ENCODE peak calls at places on chromosomes 12 and 14, in four cellular contexts. Y, I, G and F are unnamed samples.

GRCh38 chr14:64147126-64147790 is 146.9 kb downstream of the ESR2 start:
- DNase-seq in I (no peak), Y (no peak), G (no peak), F (no peak)

GRCh38 chr14:61470261-61470953 is 149.0 kb downstream of the PRKCH start:
- DNase-seq in G (no peak), Y (no peak), I (no peak), F (peak)

GRCh38 chr14:96274122-96274910 is 18.3 kb downstream of the BDKRB1 start:
- DNase-seq in Y (no peak), I (no peak), G (no peak), F (no peak)

GRCh38 chr14:20662968-20663731 is 21.2 kb upstream of the RNASE4 start:
- DNase-seq in Y (peak), G (peak), I (peak), F (peak)

GRCh38 chr14:90674043-90674670 is 142.1 kb downstream of the TTC7B start:
- DNase-seq in G (no peak), Y (no peak), I (no peak), F (no peak)

GRCh38 chr14:68386950-68387779 is 405.7 kb downstream of the ZFP36L1 start:
- DNase-seq in Y (no peak), G (no peak), I (no peak), F (no peak)

GRCh38 chr12:27936196-27936595 is 36.3 kb downstream of the PTHLH start:
- DNase-seq in I (no peak), G (no peak), Y (no peak), F (no peak)

GRCh38 chr12:105212431-105212830 is 23.5 kb downstream of the APPL2 start:
- DNase-seq in I (no peak), Y (no peak), G (no peak), F (no peak)

GRCh38 chr12:89663577-89664357 is 44.9 kb downstream of the ATP2B1 start:
- DNase-seq in G (peak), I (no peak), Y (peak), F (no peak)

GRCh38 chr12:29796823-29797263 is 13.1 kb upstream of the TMTC1 start:
- DNase-seq in Y (no peak), I (no peak), G (no peak), F (no peak)

GRCh38 chr12:29460082-29460481 is 37.4 kb downstream of the OVCH1 start:
- DNase-seq in I (no peak), G (no peak), Y (no peak), F (no peak)

GRCh38 chr12:47907851-47908454 is 3.2 kb upstream of the VDR start:
- DNase-seq in G (no peak), Y (no peak), I (peak), F (no peak)

GRCh38 chr12:47909839-47910465 is 5.2 kb upstream of the VDR start:
- DNase-seq in Y (no peak), G (no peak), I (peak), F (no peak)

GRCh38 chr12:47908738-47909137 is 3.9 kb upstream of the VDR start:
- DNase-seq in Y (no peak), I (no peak), G (no peak), F (no peak)

GRCh38 chr12:47912575-47912974 is 7.8 kb upstream of the VDR start:
- DNase-seq in G (no peak), Y (no peak), I (no peak), F (no peak)

DNA sequence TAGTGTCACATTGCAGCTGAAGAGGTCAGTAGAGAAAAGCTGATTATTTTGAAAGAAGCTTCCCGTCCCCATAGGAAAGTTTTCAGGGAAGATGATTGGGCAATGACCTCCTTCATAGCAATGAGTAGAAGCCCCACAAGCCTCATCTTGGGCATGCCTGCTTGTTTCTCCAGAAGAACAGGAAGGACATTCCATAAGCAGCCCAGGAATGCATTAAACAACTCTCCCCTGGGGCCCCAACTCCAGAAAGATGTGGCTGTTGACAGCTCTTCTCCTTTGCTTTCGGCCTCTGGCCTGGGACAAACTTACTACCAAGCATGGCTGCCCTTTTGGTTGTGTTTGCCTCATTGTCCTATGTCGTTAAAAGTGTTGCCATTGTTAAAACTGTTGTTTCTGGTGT is 5.7 kb upstream of the VDR start:
- DNase-seq in Y (no peak), G (no peak), I (no peak), F (no peak)
- TF ChIP-seq CBFB in Y (no peak), G (no peak), I (no peak), F (no peak)

DNA sequence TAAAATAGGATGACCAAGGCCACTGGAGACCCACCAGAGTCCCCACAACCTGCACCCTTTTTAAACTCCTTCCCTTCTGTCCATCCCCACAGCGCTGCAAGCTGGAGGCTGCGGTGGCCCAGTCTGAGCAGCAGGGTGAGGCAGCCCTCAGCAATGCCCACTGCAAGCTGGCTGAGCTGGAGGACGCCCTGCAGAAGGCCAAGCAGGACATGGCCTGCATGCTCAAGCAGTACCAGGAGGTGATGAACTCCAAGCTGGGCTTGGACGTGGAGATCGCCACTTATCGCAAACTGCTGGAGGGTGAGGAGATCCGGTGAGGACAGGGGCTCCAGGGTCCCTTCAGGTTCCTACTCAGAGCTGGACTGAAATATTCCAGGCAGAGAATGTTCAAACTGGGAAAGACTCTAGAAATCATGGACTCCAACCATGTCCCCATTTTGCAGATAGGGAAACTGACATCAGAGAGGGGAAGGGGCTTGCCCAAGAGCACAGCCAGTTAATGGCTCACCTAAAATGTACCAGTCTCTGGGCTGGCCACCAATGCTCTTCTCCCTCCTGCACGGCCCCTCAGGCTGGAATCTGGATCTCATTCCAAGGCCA is 17.2 kb downstream of the KRT85 start:
- DNase-seq in G (no peak), Y (no peak), I (no peak), F (no peak)
- TF ChIP-seq CBFB in G (no peak), Y (no peak), I (no peak), F (no peak)

GRCh38 chr12:103391103-103391502 is 104.7 kb downstream of the C12orf42 start:
- DNase-seq in Y (no peak), I (no peak), G (no peak), F (no peak)

GRCh38 chr12:103397536-103397935 is 98.2 kb downstream of the C12orf42 start:
- DNase-seq in Y (no peak), G (no peak), I (no peak), F (no peak)

GRCh38 chr12:103387385-103387784 is 108.4 kb downstream of the C12orf42 start:
- DNase-seq in Y (no peak), G (no peak), I (no peak), F (no peak)

DNA sequence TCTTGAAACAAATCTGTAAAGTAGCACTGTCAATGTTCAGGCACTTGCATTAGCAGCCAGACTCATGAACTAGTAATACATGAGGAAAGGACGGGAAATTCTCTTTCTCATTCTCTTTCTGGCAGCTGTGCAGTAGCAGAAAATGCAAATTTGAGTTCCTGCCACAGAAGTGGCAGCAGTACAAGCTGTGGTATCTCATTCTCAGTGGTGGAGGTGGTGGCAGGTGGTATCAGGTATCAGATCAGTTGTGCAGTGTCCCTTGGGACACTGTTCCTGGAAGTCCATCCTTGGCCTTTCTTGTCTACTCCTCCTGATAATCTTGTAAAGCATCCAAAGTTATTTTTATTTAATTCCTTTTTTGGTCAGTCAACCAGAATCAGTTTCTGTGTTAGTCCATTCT is 103.0 kb downstream of the C12orf42 start:
- DNase-seq in Y (peak), G (no peak), I (no peak), F (no peak)
- TF ChIP-seq CBFB in Y (no peak), G (no peak), I (no peak), F (no peak)

GRCh38 chr12:55051197-55051920 is 31.6 kb downstream of the NEUROD4 start:
- DNase-seq in G (no peak), I (no peak), Y (no peak), F (peak)
- TF ChIP-seq CBFB in G (no peak), I (no peak), Y (no peak), F (no peak)

DNA sequence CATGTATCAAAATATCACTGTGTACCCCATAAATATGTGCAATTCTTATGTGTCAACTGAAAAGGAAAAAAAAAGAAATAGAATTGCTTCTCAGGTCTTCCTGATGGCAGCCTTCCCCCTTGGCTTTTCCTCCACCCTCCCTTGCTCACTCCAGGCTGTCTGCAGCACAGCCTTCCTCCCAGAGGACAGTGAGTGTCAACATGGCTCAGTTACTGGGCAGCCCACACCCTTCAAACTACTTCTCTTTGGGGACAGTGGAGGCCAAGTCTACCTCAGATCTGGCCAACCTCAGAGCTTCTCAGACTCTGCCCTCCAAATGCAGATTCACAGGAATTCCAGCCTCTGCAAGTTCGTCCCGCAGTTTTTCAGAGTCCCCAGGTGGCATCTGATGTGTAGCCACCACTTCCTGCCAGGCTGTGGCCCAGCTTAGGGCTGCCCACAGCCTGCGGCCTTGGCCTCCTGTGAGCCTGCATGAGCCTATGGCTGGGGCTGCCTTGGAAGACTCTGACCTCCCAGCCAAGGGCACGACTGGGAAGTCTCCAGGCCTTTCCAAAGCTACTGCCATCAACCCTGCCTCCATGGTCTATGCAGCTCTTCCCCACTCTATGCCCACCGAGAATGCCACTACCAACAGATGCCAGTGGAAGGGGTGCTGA is 148.0 kb upstream of the PWP1 start:
- DNase-seq in G (no peak), I (no peak), Y (no peak), F (no peak)
- TF ChIP-seq CBFB in G (no peak), I (no peak), Y (no peak), F (no peak)